ENCODE peak calls at places on chromosomes 11 and 22, in four cellular contexts. T, R, X and B are unnamed samples.

GRCh38 chr11:78354741-78355705 is 62.6 kb downstream of the GAB2 start:
- DNase-seq in T (peak), R (no peak), X (no peak), B (no peak)

GRCh38 chr11:126992804-126993111 is 7.8 kb downstream of the KIRREL3 start:
- DNase-seq in T (no peak), R (no peak), X (no peak), B (peak)

GRCh38 chr22:23787600-23787896 is 782 bp downstream of the SMARCB1 start:
- DNase-seq in T (no peak), R (no peak), X (no peak), B (no peak)

GRCh38 chr11:33089776-33090175 is 50.4 kb downstream of the TCP11L1 start:
- DNase-seq in T (no peak), R (no peak), X (no peak), B (peak)

GRCh38 chr22:37304595-37305343 is 22.5 kb downstream of the CYTH4 start:
- DNase-seq in T (no peak), R (no peak), X (peak), B (peak)

GRCh38 chr11:68438658-68439259 is 21.8 kb upstream of the PPP6R3 start:
- DNase-seq in T (no peak), R (no peak), X (no peak), B (no peak)

GRCh38 chr11:115895594-115895993 is 391.4 kb upstream of the CADM1 start:
- DNase-seq in T (no peak), R (no peak), X (no peak), B (peak)

GRCh38 chr11:65516135-65516968 is 8.5 kb upstream of the SCYL1 start:
- DNase-seq in T (no peak), R (no peak), X (no peak), B (no peak)

GRCh38 chr11:134270250-134270714 is 5.9 kb upstream of the GLB1L3 start:
- DNase-seq in T (no peak), R (no peak), X (no peak), B (no peak)

GRCh38 chr11:103901656-103902055 is 134.8 kb upstream of the DDI1 start:
- DNase-seq in T (no peak), R (no peak), X (no peak), B (no peak)

GRCh38 chr11:28195449-28195848 is 87.3 kb downstream of the METTL15 start:
- DNase-seq in T (no peak), R (no peak), X (no peak), B (no peak)

GRCh38 chr11:71139516-71140205 is 112.7 kb downstream of the SHANK2 start:
- DNase-seq in T (no peak), R (no peak), X (peak), B (no peak)

GRCh38 chr22:48371391-48371790 is 1456.3 kb downstream of the BRD1 start:
- DNase-seq in T (no peak), R (no peak), X (no peak), B (no peak)

GRCh38 chr22:23012081-23012622 is 58.2 kb upstream of the GNAZ start:
- DNase-seq in T (no peak), R (no peak), X (no peak), B (no peak)

GRCh38 chr11:83865636-83866461 is 579.7 kb upstream of the CCDC90B start:
- DNase-seq in T (peak), R (no peak), X (no peak), B (peak)

GRCh38 chr11:102260241-102260640 is 57.0 kb upstream of the BIRC3 start:
- DNase-seq in T (no peak), R (no peak), X (no peak), B (peak)

GRCh38 chr11:1553808-1554594 is 18.1 kb downstream of the DUSP8 start:
- DNase-seq in T (no peak), R (no peak), X (no peak), B (no peak)

GRCh38 chr22:32202539-32203180 is 2.2 kb downstream of the RFPL2 start:
- DNase-seq in T (peak), R (peak), X (no peak), B (peak)

GRCh38 chr11:66188580-66188979 is 79.9 kb upstream of the RAB1B start:
- DNase-seq in T (no peak), R (no peak), X (no peak), B (no peak)

GRCh38 chr11:102683277-102683676 is 22.3 kb downstream of the MMP27 start:
- DNase-seq in T (no peak), R (no peak), X (no peak), B (no peak)

GRCh38 chr11:27183672-27184457 is 143.2 kb downstream of the BBOX1 start:
- DNase-seq in T (peak), R (peak), X (peak), B (peak)

GRCh38 chr11:117457031-117457785 is 129.6 kb downstream of the CEP164 start:
- DNase-seq in T (peak), R (no peak), X (no peak), B (no peak)

GRCh38 chr11:16195659-16196058 is 160.7 kb downstream of the SOX6 start:
- DNase-seq in T (no peak), R (no peak), X (no peak), B (no peak)

GRCh38 chr11:31640611-31641010 is 131.0 kb downstream of the ELP4 start:
- DNase-seq in T (no peak), R (no peak), X (no peak), B (no peak)

GRCh38 chr11:65611028-65611757 is 2.8 kb downstream of the MAP3K11 start:
- DNase-seq in T (no peak), R (no peak), X (peak), B (no peak)

GRCh38 chr11:7278314-7278917 is 26.7 kb downstream of the SYT9 start:
- DNase-seq in T (peak), R (peak), X (no peak), B (peak)